ENCODE peak calls at places on chromosome 20, in four cellular contexts. One of them, this sample, is unnamed.

GRCh38 chr20:60008130-60008808 is 50.0 kb downstream of the CDH26 start:
- DNase-seq in dorsolateral prefrontal cortex: no peak
- DNase-seq in nucleus accumbens: no peak
- DNase-seq in prostate gland: no peak
- DNase-seq in this sample: no peak

GRCh38 chr20:64158346-64159285 is 5.6 kb upstream of the MYT1 start:
- DNase-seq in dorsolateral prefrontal cortex: no peak
- DNase-seq in nucleus accumbens: no peak
- DNase-seq in prostate gland: no peak
- DNase-seq in this sample: peak

GRCh38 chr20:61391812-61392520 is 139.9 kb downstream of the CDH4 start:
- DNase-seq in dorsolateral prefrontal cortex: no peak
- DNase-seq in nucleus accumbens: no peak
- DNase-seq in prostate gland: no peak
- DNase-seq in this sample: no peak

GRCh38 chr20:3166913-3167342 is 6.4 kb downstream of the LZTS3 start:
- DNase-seq in dorsolateral prefrontal cortex: no peak
- DNase-seq in nucleus accumbens: no peak
- DNase-seq in prostate gland: no peak
- DNase-seq in this sample: no peak

GRCh38 chr20:54680872-54681297 is 205.5 kb downstream of the DOK5 start:
- DNase-seq in dorsolateral prefrontal cortex: no peak
- DNase-seq in nucleus accumbens: no peak
- DNase-seq in prostate gland: no peak
- DNase-seq in this sample: no peak

GRCh38 chr20:63082308-63082938 is 75.7 kb upstream of the BHLHE23 start:
- DNase-seq in dorsolateral prefrontal cortex: no peak
- DNase-seq in nucleus accumbens: no peak
- DNase-seq in prostate gland: no peak
- DNase-seq in this sample: no peak

GRCh38 chr20:2973574-2973973 is 69.8 kb upstream of the GNRH2 start:
- DNase-seq in dorsolateral prefrontal cortex: no peak
- DNase-seq in nucleus accumbens: no peak
- DNase-seq in prostate gland: no peak
- DNase-seq in this sample: no peak

GRCh38 chr20:38453941-38454340 is 18.7 kb upstream of the RALGAPB start:
- DNase-seq in dorsolateral prefrontal cortex: no peak
- DNase-seq in nucleus accumbens: no peak
- DNase-seq in prostate gland: no peak
- DNase-seq in this sample: no peak

GRCh38 chr20:46222521-46223007 is 85.7 kb downstream of the CDH22 start:
- DNase-seq in dorsolateral prefrontal cortex: peak
- DNase-seq in nucleus accumbens: no peak
- DNase-seq in prostate gland: peak
- DNase-seq in this sample: no peak

GRCh38 chr20:58547527-58548475 is 32.6 kb upstream of the APCDD1L start:
- DNase-seq in dorsolateral prefrontal cortex: no peak
- DNase-seq in nucleus accumbens: no peak
- DNase-seq in prostate gland: no peak
- DNase-seq in this sample: no peak

GRCh38 chr20:45456632-45457031 is 12.9 kb upstream of the WFDC2 start:
- DNase-seq in dorsolateral prefrontal cortex: no peak
- DNase-seq in nucleus accumbens: no peak
- DNase-seq in prostate gland: no peak
- DNase-seq in this sample: no peak

GRCh38 chr20:48763183-48764030 is 64.4 kb downstream of the PREX1 start:
- DNase-seq in dorsolateral prefrontal cortex: no peak
- DNase-seq in nucleus accumbens: no peak
- DNase-seq in prostate gland: no peak
- DNase-seq in this sample: no peak

GRCh38 chr20:23668477-23668951 is 20.3 kb downstream of the CST4 start:
- DNase-seq in dorsolateral prefrontal cortex: peak
- DNase-seq in nucleus accumbens: no peak
- DNase-seq in prostate gland: peak
- DNase-seq in this sample: peak

GRCh38 chr20:47317127-47317895 is 39.2 kb downstream of the ZMYND8 start:
- DNase-seq in dorsolateral prefrontal cortex: peak
- DNase-seq in nucleus accumbens: no peak
- DNase-seq in prostate gland: peak
- DNase-seq in this sample: no peak

GRCh38 chr20:33812673-33813462 is 1.7 kb downstream of the CHMP4B start:
- DNase-seq in dorsolateral prefrontal cortex: no peak
- DNase-seq in nucleus accumbens: no peak
- DNase-seq in prostate gland: no peak
- DNase-seq in this sample: no peak

GRCh38 chr20:41587956-41588355 is 30.2 kb downstream of the CHD6 start:
- DNase-seq in dorsolateral prefrontal cortex: no peak
- DNase-seq in nucleus accumbens: no peak
- DNase-seq in prostate gland: no peak
- DNase-seq in this sample: no peak

GRCh38 chr20:34945315-34946077 is 10.1 kb downstream of the GSS start:
- DNase-seq in dorsolateral prefrontal cortex: no peak
- DNase-seq in nucleus accumbens: no peak
- DNase-seq in prostate gland: peak
- DNase-seq in this sample: no peak

GRCh38 chr20:47019106-47019824 is 124.6 kb downstream of the EYA2 start:
- DNase-seq in dorsolateral prefrontal cortex: no peak
- DNase-seq in nucleus accumbens: no peak
- DNase-seq in prostate gland: peak
- DNase-seq in this sample: no peak

GRCh38 chr20:45088247-45088646 is 12.7 kb downstream of the KCNS1 start:
- DNase-seq in dorsolateral prefrontal cortex: no peak
- DNase-seq in nucleus accumbens: no peak
- DNase-seq in prostate gland: no peak
- DNase-seq in this sample: no peak

GRCh38 chr20:38299963-38300362 is 4.0 kb upstream of the BPI start:
- DNase-seq in dorsolateral prefrontal cortex: no peak
- DNase-seq in nucleus accumbens: no peak
- DNase-seq in prostate gland: peak
- DNase-seq in this sample: no peak

GRCh38 chr20:835220-836045 is 1.9 kb downstream of the FAM110A start:
- DNase-seq in dorsolateral prefrontal cortex: no peak
- DNase-seq in nucleus accumbens: no peak
- DNase-seq in prostate gland: no peak
- DNase-seq in this sample: no peak

GRCh38 chr20:5156670-5157448 is 30.1 kb downstream of the CDS2 start:
- DNase-seq in dorsolateral prefrontal cortex: no peak
- DNase-seq in nucleus accumbens: no peak
- DNase-seq in prostate gland: no peak
- DNase-seq in this sample: no peak

This sample was measured in caudate nucleus.